ENCODE peak calls at places on chromosomes 7 and 10, in four cellular contexts. W is adrenal gland, S is heart right ventricle, P is PC-9. V is an unnamed sample.

GRCh38 chr7:444606-445005 is 75.0 kb downstream of the PDGFA start:
- DNase-seq in S (no peak), P (no peak), W (no peak), V (no peak)

GRCh38 chr10:132762267-132762666 is 23.7 kb downstream of the NKX6-2 start:
- DNase-seq in W (no peak), P (no peak), S (no peak), V (no peak)

GRCh38 chr7:44378744-44379143 is 53.4 kb upstream of the CAMK2B start:
- DNase-seq in P (peak; percentile 85), S (no peak), W (no peak), V (peak; percentile 51)

GRCh38 chr10:78288716-78289115 is 255.1 kb downstream of the RPS24 start:
- DNase-seq in W (no peak), P (no peak), S (no peak), V (no peak)

GRCh38 chr7:99531354-99531765 is 20.6 kb downstream of the FAM200A start:
- DNase-seq in P (no peak), W (no peak), S (no peak), V (no peak)

GRCh38 chr7:44384586-44385383 is 59.4 kb upstream of the CAMK2B start:
- DNase-seq in S (no peak), P (no peak), W (no peak), V (no peak)

GRCh38 chr10:97277551-97277950 is 14.9 kb downstream of the ARHGAP19 start:
- DNase-seq in W (no peak), S (no peak), P (no peak), V (no peak)

GRCh38 chr10:101297901-101298451 is 56.0 kb upstream of the BTRC start:
- DNase-seq in P (no peak), W (peak; percentile 65), S (peak; percentile 47), V (no peak)

GRCh38 chr10:79405221-79405994 is 40.0 kb downstream of the ZCCHC24 start:
- DNase-seq in P (no peak), S (peak; percentile 32), W (no peak), V (no peak)

GRCh38 chr10:22791655-22792054 is 77.3 kb upstream of the PIP4K2A start:
- DNase-seq in S (no peak), P (no peak), W (no peak), V (no peak)

GRCh38 chr10:88042162-88043100 is 179.0 kb downstream of the PTEN start:
- DNase-seq in W (no peak), S (no peak), P (peak; percentile 52), V (peak; percentile 56)

GRCh38 chr10:43809211-43809930 is 160.7 kb upstream of the ZNF32 start:
- DNase-seq in P (no peak), W (no peak), S (no peak), V (peak; percentile 79)

GRCh38 chr7:20257212-20257611 is 40.0 kb upstream of the MACC1 start:
- DNase-seq in W (no peak), P (no peak), S (no peak), V (no peak)

DNA sequence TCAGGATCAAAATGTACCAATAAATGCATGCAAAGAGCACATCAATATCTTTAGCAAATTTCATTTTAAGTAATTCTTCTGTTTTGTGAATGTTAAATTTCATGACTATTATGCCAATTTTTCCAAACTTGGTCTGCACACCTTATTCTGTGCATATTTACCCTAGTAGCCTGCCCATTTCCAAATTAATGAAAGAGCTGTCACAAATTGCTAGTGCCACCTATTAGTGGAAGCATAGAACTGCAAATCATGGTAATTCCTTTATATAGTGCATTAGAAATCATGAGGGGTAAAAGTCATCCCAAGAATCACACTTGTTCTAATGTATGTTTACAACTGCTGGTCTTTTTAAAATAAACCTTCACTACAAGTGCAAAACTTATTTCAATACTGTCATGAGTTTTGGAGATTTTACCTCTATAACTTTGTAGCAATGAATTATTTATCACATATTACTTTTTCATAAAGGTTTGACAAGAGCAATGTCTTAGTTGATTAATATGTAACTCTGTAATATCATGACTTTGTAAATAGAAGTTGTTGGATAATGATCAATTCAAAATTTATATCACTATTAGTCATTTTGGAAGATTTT is 5.7 kb downstream of the SEMA3A start:
- DNase-seq in W (no peak), S (no peak), P (no peak), V (no peak)
- TF ChIP-seq CTCF in W (no peak), S (peak; percentile 48), P (peak; percentile 37), V (peak; percentile 51)

GRCh38 chr10:5449227-5449626 is 36.9 kb downstream of the NET1 start:
- DNase-seq in W (no peak), P (no peak), S (no peak), V (no peak)

GRCh38 chr10:5448333-5449048 is 36.1 kb downstream of the NET1 start:
- DNase-seq in P (no peak), W (no peak), S (no peak), V (no peak)

GRCh38 chr10:5447611-5448071 is 35.3 kb downstream of the NET1 start:
- DNase-seq in W (no peak), P (no peak), S (no peak), V (no peak)

GRCh38 chr10:5450605-5451384 is 38.4 kb downstream of the NET1 start:
- DNase-seq in W (no peak), P (no peak), S (no peak), V (no peak)

DNA sequence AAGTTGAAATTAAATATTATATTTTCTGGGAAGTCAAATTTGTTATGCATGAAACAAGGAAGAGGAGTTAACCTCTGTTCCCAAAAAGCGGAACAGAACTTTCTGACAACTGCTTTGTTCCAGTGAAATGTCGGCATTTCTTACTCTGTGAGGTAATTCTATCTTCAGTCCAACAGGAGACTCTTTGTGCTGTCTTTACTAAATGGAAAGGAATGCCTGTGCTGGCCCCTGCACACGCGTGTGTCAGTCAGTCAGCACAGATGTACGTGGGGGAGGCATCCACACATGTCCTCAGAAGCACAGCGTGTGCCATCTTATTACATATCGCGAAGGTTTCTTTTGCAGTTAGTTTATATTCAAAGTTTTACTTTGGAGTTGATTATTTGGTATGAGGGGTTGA is 37.5 kb downstream of the NET1 start:
- DNase-seq in S (no peak), W (no peak), P (peak; percentile 52), V (peak; percentile 52)
- H3K4me3 ChIP-seq in S (peak overlapping the region; percentile 43), W (peak overlapping the region; percentile 24), P (peak overlapping the region; percentile 91), V (peak overlapping the region; percentile 53)

GRCh38 chr10:49696311-49696710 is 16.9 kb downstream of the C10orf53 start:
- DNase-seq in W (no peak), P (peak; percentile 23), S (no peak), V (no peak)
- H3K27me3 ChIP-seq in W (peaks cover 3% of the 10 kb centered on the region), P (peaks cover 25% of the 10 kb centered on the region), S (peaks cover 24% of the 10 kb centered on the region), V (peaks cover 22% of the 10 kb centered on the region)

DNA sequence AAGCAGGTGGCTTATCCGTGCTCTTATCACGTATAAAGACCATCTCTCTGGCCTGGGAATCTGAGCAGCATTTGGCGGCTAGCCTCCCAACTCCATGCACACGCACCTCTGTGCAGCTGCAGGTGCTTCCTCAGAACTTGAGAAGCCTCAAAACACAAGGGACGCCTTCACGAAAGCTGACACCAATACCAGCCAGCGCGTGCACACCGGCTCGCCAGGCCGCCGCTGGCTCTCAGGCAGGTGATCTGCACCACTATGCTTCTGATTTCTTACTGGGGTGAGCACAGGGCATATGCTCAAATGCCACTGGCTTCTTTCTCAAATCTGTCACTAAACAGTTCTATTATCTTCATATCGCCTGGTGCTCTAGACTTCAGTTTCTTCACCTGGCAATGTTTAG is 145.0 kb downstream of the PARD3 start:
- DNase-seq in S (no peak), W (no peak), P (no peak), V (no peak)
- TF ChIP-seq CTCF in S (no peak), W (no peak), P (no peak), V (no peak)

GRCh38 chr10:24311888-24312287 is 103.0 kb downstream of the KIAA1217 start:
- DNase-seq in S (no peak), P (no peak), W (no peak), V (no peak)

GRCh38 chr10:24310104-24310503 is 101.2 kb downstream of the KIAA1217 start:
- DNase-seq in S (no peak), P (peak; percentile 49), W (no peak), V (no peak)

GRCh38 chr10:24313233-24313632 is 104.3 kb downstream of the KIAA1217 start:
- DNase-seq in S (no peak), W (no peak), P (no peak), V (no peak)

GRCh38 chr10:24318517-24318916 is 109.6 kb downstream of the KIAA1217 start:
- DNase-seq in S (no peak), W (no peak), P (no peak), V (no peak)

DNA sequence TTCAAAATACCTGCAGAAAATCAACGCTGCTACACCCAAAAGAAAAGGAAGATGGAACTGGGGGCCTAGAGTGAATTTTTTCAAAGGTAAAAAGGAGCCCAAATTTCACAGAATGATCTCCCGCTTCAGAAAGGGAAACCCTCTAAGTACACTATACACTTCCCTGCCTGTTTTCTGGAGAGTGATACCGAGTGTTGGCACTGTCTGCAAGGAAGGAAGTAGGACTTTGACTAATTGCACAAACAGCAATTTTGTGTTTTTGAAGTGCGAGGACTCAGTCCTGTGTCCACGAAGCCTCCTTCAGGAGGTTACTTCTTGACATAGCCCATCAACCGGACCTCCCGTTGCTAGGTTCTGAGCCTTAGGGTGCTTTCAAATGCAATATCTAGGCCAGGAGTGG is 106.3 kb downstream of the KIAA1217 start:
- DNase-seq in W (no peak), S (no peak), P (no peak), V (no peak)
- H3K4me3 ChIP-seq in W (no peak overlapping the region), S (no peak overlapping the region), P (no peak overlapping the region), V (no peak overlapping the region)

V was measured in AG04450.